ENCODE peak calls at places on chromosomes 3 and 15, in five cellular contexts. B is body of pancreas, V is right atrium auricular region, P is left ventricle myocardium inferior, A is heart right ventricle. H is an unnamed sample.

GRCh38 chr3:183298708-183299153 is 45.7 kb downstream of the B3GNT5 start:
- DNase-seq in V (peak; percentile 83), B (peak; percentile 62), P (peak; percentile 60), A (peak; percentile 38), H (no peak)

GRCh38 chr15:69380100-69380725 is 33.9 kb upstream of the KIF23 start:
- DNase-seq in P (no peak), B (no peak), V (no peak), A (no peak), H (no peak)

GRCh38 chr3:190229632-190230424 is 92.4 kb downstream of the CLDN1 start:
- DNase-seq in A (no peak), P (no peak), B (no peak), V (no peak), H (no peak)

GRCh38 chr3:54073386-54073785 is 49.0 kb upstream of the CACNA2D3 start:
- DNase-seq in B (no peak), A (no peak), P (no peak), V (no peak), H (no peak)

GRCh38 chr3:10561942-10562565 is 56.7 kb upstream of the ATP2B2 start:
- DNase-seq in V (no peak), P (no peak), B (no peak), A (no peak), H (no peak)

GRCh38 chr3:159252274-159252673 is 450.4 kb downstream of the MFSD1 start:
- DNase-seq in B (no peak), V (no peak), P (no peak), A (no peak), H (no peak)

GRCh38 chr15:33699691-33700447 is 268.4 kb upstream of the CHRM5 start:
- DNase-seq in V (no peak), P (no peak), A (no peak), B (no peak), H (no peak)

GRCh38 chr3:3800076-3800448 is 831 bp downstream of the LRRN1 start:
- DNase-seq in A (no peak), P (no peak), V (no peak), B (peak; percentile 35), H (no peak)

GRCh38 chr15:60155661-60156060 is 151.6 kb downstream of the FOXB1 start:
- DNase-seq in B (no peak), A (no peak), V (no peak), P (no peak), H (no peak)

GRCh38 chr3:69531975-69532827 is 146.3 kb upstream of the FRMD4B start:
- DNase-seq in P (no peak), V (no peak), B (no peak), A (no peak), H (no peak)

GRCh38 chr3:106277731-106278130 is 408.9 kb upstream of the CBLB start:
- DNase-seq in V (no peak), A (no peak), P (no peak), B (no peak), H (no peak)

GRCh38 chr3:177646749-177647148 is 449.5 kb upstream of the TBL1XR1 start:
- DNase-seq in V (no peak), P (no peak), A (no peak), B (no peak), H (no peak)

GRCh38 chr15:81024891-81025290 is 24.2 kb downstream of the TLNRD1 start:
- DNase-seq in B (no peak), A (no peak), P (no peak), V (no peak), H (no peak)

GRCh38 chr15:91824256-91824655 is 29.3 kb upstream of the SLCO3A1 start:
- DNase-seq in P (peak; percentile 33), B (no peak), A (peak; percentile 16), V (no peak), H (no peak)

GRCh38 chr3:155560594-155560993 is 184.3 kb downstream of the PLCH1 start:
- DNase-seq in B (no peak), A (no peak), P (no peak), V (no peak), H (peak; percentile 37)

GRCh38 chr3:142215111-142215510 is 10.3 kb downstream of the GK5 start:
- DNase-seq in B (no peak), P (no peak), A (no peak), V (no peak), H (no peak)

GRCh38 chr3:116929534-116930222 is 220.1 kb downstream of the TUSC7 start:
- DNase-seq in A (no peak), B (no peak), P (no peak), V (no peak), H (no peak)

DNA sequence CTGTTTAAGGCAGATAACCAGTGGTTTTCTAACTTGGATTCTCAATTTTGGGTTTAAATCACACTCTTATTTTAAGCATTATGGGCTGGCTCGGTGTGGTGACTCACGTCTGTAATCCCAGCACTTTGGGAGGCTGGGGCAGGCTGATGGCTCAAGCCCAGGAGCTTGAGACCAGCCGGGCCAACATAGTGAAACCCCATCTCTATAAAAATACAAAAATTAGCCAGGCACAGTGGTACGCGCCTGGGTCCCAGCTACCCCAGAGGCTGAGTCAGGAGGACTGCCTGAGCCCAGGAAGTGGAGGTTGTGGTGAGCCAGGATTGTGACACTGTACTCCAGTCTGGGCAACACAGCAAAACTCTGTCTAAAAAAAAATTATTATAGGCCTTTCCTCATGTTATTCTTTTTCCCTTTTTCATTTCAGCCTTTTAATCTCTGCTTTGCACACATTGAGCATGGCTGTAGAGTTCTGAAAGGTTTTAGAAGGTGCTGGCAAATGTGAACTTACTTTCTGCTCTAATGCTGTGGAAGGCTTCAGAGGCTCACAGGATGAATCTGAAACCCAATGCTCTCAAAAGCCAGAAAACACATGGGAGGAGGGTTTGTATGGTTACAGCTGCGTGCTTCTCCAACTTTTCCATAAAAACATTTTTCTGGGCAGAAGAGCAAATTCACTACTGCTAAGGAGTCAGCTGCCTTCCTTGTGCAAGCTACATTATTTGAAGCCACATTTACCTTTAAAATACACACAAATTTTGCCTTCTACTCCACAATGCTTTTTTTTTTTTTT is 32.5 kb downstream of the CHAC1 start:
- DNase-seq in P (no peak), V (no peak), A (no peak), B (no peak), H (no peak)
- H3K36me3 ChIP-seq in P (peaks cover 83% of the 10 kb centered on the region), V (peaks cover 82% of the 10 kb centered on the region), A (peaks cover 99% of the 10 kb centered on the region), B (peaks cover 46% of the 10 kb centered on the region), H (no peaks in the 10 kb centered on the region)

DNA sequence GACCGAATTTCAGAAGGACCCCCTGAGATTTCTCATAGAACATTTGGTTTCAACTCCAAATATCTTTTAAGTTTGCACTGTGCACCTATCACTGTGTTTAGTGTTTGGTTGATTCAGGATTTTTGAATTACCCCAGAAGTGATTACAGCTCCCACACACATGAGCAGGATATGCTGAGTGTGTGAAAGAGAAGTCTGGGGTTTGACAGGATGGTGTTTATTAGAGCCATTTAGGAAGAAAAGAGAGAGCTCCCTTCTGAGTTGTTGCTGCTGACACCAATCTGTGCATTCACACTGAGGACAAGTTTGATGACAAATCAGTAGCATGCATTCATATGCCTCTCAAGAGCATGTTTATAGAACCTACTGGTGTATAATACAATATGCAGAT is 118.1 kb downstream of the RPL22L1 start:
- DNase-seq in A (no peak), P (no peak), B (no peak), V (no peak), H (no peak)
- H3K4me3 ChIP-seq in A (no peak overlapping the region), P (no peak overlapping the region), B (no peak overlapping the region), V (no peak overlapping the region), H (no peak overlapping the region)

GRCh38 chr3:196546537-196546936 is 21.8 kb downstream of the WDR53 start:
- DNase-seq in B (no peak), V (no peak), P (no peak), A (no peak), H (no peak)

GRCh38 chr3:196544491-196544992 is 23.8 kb downstream of the WDR53 start:
- DNase-seq in V (no peak), A (no peak), B (no peak), P (no peak), H (no peak)

GRCh38 chr3:196541684-196542445 is 26.5 kb downstream of the WDR53 start:
- DNase-seq in P (no peak), A (no peak), V (no peak), B (no peak), H (no peak)

GRCh38 chr3:196552253-196552652 is 16.1 kb downstream of the WDR53 start:
- DNase-seq in A (no peak), V (no peak), P (no peak), B (no peak), H (no peak)

GRCh38 chr3:196547067-196547466 is 21.3 kb downstream of the WDR53 start:
- DNase-seq in A (no peak), P (no peak), B (no peak), V (no peak), H (no peak)
- TF ChIP-seq CTCF in A (no peak), P (no peak), B (no peak), V (no peak), H (no peak)

GRCh38 chr3:48185129-48185528 is 3.1 kb downstream of the CDC25A start:
- DNase-seq in V (no peak), P (no peak), B (no peak), A (no peak), H (no peak)
- H3K36me3 ChIP-seq in V (no peaks in the 10 kb centered on the region), P (no peaks in the 10 kb centered on the region), B (no peaks in the 10 kb centered on the region), A (peaks cover 43% of the 10 kb centered on the region), H (no peaks in the 10 kb centered on the region)